ENCODE peak calls at places on chromosomes 16 and 17, in four cellular contexts. P, F, D and C are unnamed samples.
A peak's percentile ranks its signal among the peaks of the same experiment; 100 is the strongest.

GRCh38 chr17:80346498-80347275 is 68.3 kb upstream of the ENDOV start:
- DNase-seq in D (no peak), F (no peak), P (no peak), C (no peak)

GRCh38 chr17:15436399-15437369 is 30.7 kb downstream of the CDRT4 start:
- DNase-seq in P (no peak), D (peak; percentile 80), F (no peak), C (peak; percentile 59)

GRCh38 chr16:14111713-14112538 is 40.8 kb downstream of the MRTFB start:
- DNase-seq in D (peak; percentile 71), F (no peak), P (no peak), C (no peak)

GRCh38 chr17:1607971-1608320 is 20.7 kb downstream of the SLC43A2 start:
- DNase-seq in D (no peak), F (no peak), P (no peak), C (no peak)

GRCh38 chr17:4849011-4849536 is 15.9 kb downstream of the MINK1 start:
- DNase-seq in D (no peak), P (no peak), F (no peak), C (peak; percentile 56)

GRCh38 chr17:76725580-76726230 is 701 bp downstream of the JMJD6 start:
- DNase-seq in P (peak; percentile 50), D (no peak), F (peak; percentile 60), C (peak; percentile 48)

GRCh38 chr16:49021136-49021535 is 260.5 kb downstream of the CBLN1 start:
- DNase-seq in P (no peak), F (no peak), D (no peak), C (no peak)

GRCh38 chr17:50772251-50772650 is 4.9 kb upstream of the ANKRD40CL start:
- DNase-seq in P (no peak), F (no peak), D (no peak), C (peak; percentile 18)

GRCh38 chr17:61352771-61353170 is 46.9 kb upstream of the TBX2 start:
- DNase-seq in D (no peak), P (no peak), F (no peak), C (peak; percentile 62)

GRCh38 chr17:42554250-42555121 is 1.8 kb downstream of the HSD17B1 start:
- DNase-seq in D (no peak), F (peak; percentile 53), P (peak; percentile 53), C (peak; percentile 96)

GRCh38 chr17:30920282-30920681 is 1.5 kb upstream of the ADAP2 start:
- DNase-seq in F (no peak), P (no peak), D (no peak), C (peak; percentile 69)

GRCh38 chr17:21299981-21300600 is 15.6 kb downstream of the MAP2K3 start:
- DNase-seq in F (no peak), D (no peak), P (no peak), C (no peak)

GRCh38 chr16:52068447-52069074 is 478.4 kb downstream of the TOX3 start:
- DNase-seq in D (no peak), P (no peak), F (no peak), C (peak; percentile 53)

GRCh38 chr16:30185683-30186421 is 2.5 kb downstream of the CORO1A start:
- DNase-seq in F (peak; percentile 56), D (no peak), P (peak; percentile 64), C (no peak)

GRCh38 chr17:38604479-38605229 is 1.1 kb downstream of the SRCIN1 start:
- DNase-seq in F (peak; percentile 17), D (no peak), P (no peak), C (peak; percentile 83)

GRCh38 chr17:64111831-64112230 is 18.1 kb downstream of the ERN1 start:
- DNase-seq in D (no peak), P (no peak), F (no peak), C (no peak)

GRCh38 chr16:64440005-64440404 is 681.9 kb downstream of the CDH11 start:
- DNase-seq in D (no peak), P (no peak), F (no peak), C (no peak)

GRCh38 chr17:57106107-57106835 is 21.2 kb downstream of the AKAP1 start:
- DNase-seq in F (no peak), D (no peak), P (no peak), C (peak; percentile 80)

GRCh38 chr17:3884188-3884587 is 8.7 kb downstream of the CAMKK1 start:
- DNase-seq in P (no peak), D (no peak), F (no peak), C (no peak)

GRCh38 chr16:71426880-71427615 is 14.8 kb downstream of the TLE7 start:
- DNase-seq in D (no peak), P (no peak), F (no peak), C (no peak)

GRCh38 chr17:9291912-9292562 is 270.7 kb downstream of the NTN1 start:
- DNase-seq in P (no peak), F (peak; percentile 35), D (no peak), C (peak; percentile 54)